ENCODE peak calls at places on chromosome 1, in ten cellular contexts. N is CD8-positive, alpha-beta T cell; U is transverse colon; Z is left lung; H is colonic mucosa; J is pancreas; G is kidney; M is adrenal gland; D is stomach; W is breast epithelium. R is an unnamed sample.

GRCh38 chr1:47555841-47556616 is 118.2 kb downstream of the FOXD2 start:
- DNase-seq in M (no peak), G (no peak), Z (no peak), U (no peak), J (no peak), H (no peak), D (no peak), N (no peak), W (no peak), R (no peak)

GRCh38 chr1:53362851-53363642 is 35.2 kb upstream of the LRP8 start:
- DNase-seq in Z (no peak), H (peak; percentile 14), D (peak; percentile 8), J (no peak), N (no peak), M (no peak), U (no peak), W (peak; percentile 37), G (peak; percentile 37), R (no peak)

GRCh38 chr1:148263128-148263905 is 111.2 kb upstream of the NBPF11 start:
- DNase-seq in D (peak; percentile 55), N (peak; percentile 62), Z (peak; percentile 85), G (peak; percentile 85), J (peak; percentile 20), H (peak; percentile 64), W (peak; percentile 73), M (peak; percentile 55), U (peak; percentile 80), R (peak; percentile 99)

GRCh38 chr1:235127774-235128452 is 724 bp downstream of the TOMM20 start:
- DNase-seq in M (no peak), N (peak; percentile 21), W (no peak), D (no peak), H (no peak), U (no peak), J (no peak), G (no peak), Z (no peak), R (no peak)

GRCh38 chr1:212692774-212693644 is 6.6 kb downstream of the BATF3 start:
- DNase-seq in U (no peak), G (no peak), D (no peak), W (no peak), H (no peak), Z (no peak), N (no peak), J (no peak), M (no peak), R (no peak)

GRCh38 chr1:94863297-94863911 is 43.2 kb downstream of the SLC44A3 start:
- DNase-seq in N (no peak), M (no peak), Z (no peak), H (no peak), W (no peak), G (no peak), U (no peak), D (no peak), J (no peak), R (no peak)

GRCh38 chr1:230316864-230317745 is 109.0 kb downstream of the PGBD5 start:
- DNase-seq in H (no peak), G (peak; percentile 15), U (no peak), D (no peak), M (peak; percentile 9), Z (peak; percentile 49), W (peak; percentile 37), N (no peak), J (no peak), R (no peak)

GRCh38 chr1:246907472-246907871 is 24.3 kb downstream of the AHCTF1 start:
- DNase-seq in Z (no peak), M (no peak), N (no peak), H (peak; percentile 29), U (peak; percentile 20), G (no peak), W (no peak), D (no peak), J (no peak), R (no peak)

GRCh38 chr1:186089938-186090337 is 285.1 kb downstream of the TPR start:
- DNase-seq in W (no peak), H (no peak), U (no peak), N (no peak), M (no peak), J (no peak), Z (no peak), D (no peak), G (no peak), R (no peak)

GRCh38 chr1:186094170-186094569 is 280.9 kb downstream of the TPR start:
- DNase-seq in G (no peak), J (no peak), Z (no peak), M (no peak), H (no peak), D (no peak), W (no peak), U (no peak), N (no peak), R (no peak)

GRCh38 chr1:186091222-186091720 is 283.8 kb downstream of the TPR start:
- DNase-seq in Z (no peak), J (no peak), D (no peak), G (no peak), N (no peak), M (no peak), U (no peak), W (no peak), H (no peak), R (no peak)

DNA sequence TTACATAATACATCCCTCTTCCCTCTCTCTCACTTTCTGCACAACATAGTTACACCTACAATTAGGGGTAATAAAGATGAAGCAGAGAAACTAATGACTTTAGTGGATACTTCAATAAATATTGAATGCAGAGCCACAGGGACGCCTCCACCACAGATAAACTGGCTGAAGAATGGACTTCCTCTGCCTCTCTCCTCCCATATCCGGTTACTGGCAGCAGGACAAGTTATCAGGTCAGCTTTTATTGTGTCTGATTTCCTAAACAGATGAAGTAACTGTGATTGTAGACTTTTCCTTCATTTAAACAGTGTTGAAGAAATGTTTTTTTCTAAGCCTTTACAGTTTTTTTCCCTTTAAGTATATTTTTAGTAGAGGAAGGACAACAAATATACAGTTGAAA is 281.6 kb downstream of the TPR start:
- DNase-seq in H (peak; percentile 23), G (no peak), N (no peak), M (peak; percentile 22), W (no peak), D (no peak), J (no peak), Z (no peak), U (no peak), R (no peak)
- H3K27ac ChIP-seq in H (no peak overlapping the region), G (no peak overlapping the region), N (no peak overlapping the region), M (no peak overlapping the region), W (no peak overlapping the region), D (no peak overlapping the region), J (no peak overlapping the region), Z (peak overlapping the region; percentile 49), U (no peak overlapping the region), R (no peak overlapping the region)

GRCh38 chr1:177334276-177334675 is 163.5 kb downstream of the BRINP2 start:
- DNase-seq in Z (no peak), H (no peak), N (no peak), J (no peak), U (no peak), G (no peak), D (no peak), M (no peak), W (no peak), R (no peak)
- H3K27ac ChIP-seq in Z (no peak overlapping the region), H (no peak overlapping the region), N (no peak overlapping the region), J (no peak overlapping the region), U (no peak overlapping the region), G (no peak overlapping the region), D (no peak overlapping the region), M (no peak overlapping the region), W (no peak overlapping the region), R (no peak overlapping the region)

GRCh38 chr1:225748479-225748878 is 29.1 kb upstream of the SRP9 start:
- DNase-seq in W (no peak), Z (no peak), M (no peak), N (no peak), D (no peak), U (no peak), J (no peak), H (no peak), G (no peak), R (no peak)

GRCh38 chr1:225749706-225750105 is 27.9 kb upstream of the SRP9 start:
- DNase-seq in D (no peak), H (no peak), U (no peak), Z (no peak), W (no peak), J (no peak), G (no peak), N (no peak), M (no peak), R (no peak)

GRCh38 chr1:225752245-225752644 is 25.4 kb upstream of the SRP9 start:
- DNase-seq in H (no peak), G (no peak), D (no peak), J (no peak), U (no peak), Z (no peak), W (no peak), N (no peak), M (no peak), R (no peak)

GRCh38 chr1:225750420-225750819 is 27.2 kb upstream of the SRP9 start:
- DNase-seq in W (no peak), U (no peak), N (no peak), J (no peak), D (no peak), G (no peak), M (no peak), Z (no peak), H (no peak), R (no peak)

GRCh38 chr1:225750865-225751824 is 26.5 kb upstream of the SRP9 start:
- DNase-seq in Z (no peak), G (no peak), N (no peak), U (no peak), D (no peak), W (no peak), H (no peak), J (no peak), M (no peak), R (no peak)
- H3K27ac ChIP-seq in Z (no peak overlapping the region), G (no peak overlapping the region), N (no peak overlapping the region), U (no peak overlapping the region), D (no peak overlapping the region), W (no peak overlapping the region), H (no peak overlapping the region), J (no peak overlapping the region), M (no peak overlapping the region), R (no peak overlapping the region)

GRCh38 chr1:210446479-210446878 is 117.8 kb downstream of the HHAT start:
- DNase-seq in J (no peak), N (peak; percentile 87), M (peak; percentile 61), G (no peak), D (no peak), W (no peak), U (no peak), H (no peak), Z (no peak), R (no peak)

GRCh38 chr1:210445485-210445884 is 116.8 kb downstream of the HHAT start:
- DNase-seq in W (no peak), N (no peak), H (no peak), G (no peak), M (no peak), D (no peak), J (no peak), U (no peak), Z (no peak), R (no peak)

GRCh38 chr1:210445931-210446330 is 117.2 kb downstream of the HHAT start:
- DNase-seq in G (no peak), W (no peak), M (no peak), U (no peak), D (no peak), H (no peak), N (no peak), J (no peak), Z (no peak), R (no peak)

GRCh38 chr1:210447456-210448057 is 118.9 kb downstream of the HHAT start:
- DNase-seq in D (no peak), U (no peak), H (no peak), N (no peak), W (no peak), M (no peak), J (no peak), G (no peak), Z (no peak), R (no peak)

GRCh38 chr1:210448293-210448892 is 119.7 kb downstream of the HHAT start:
- DNase-seq in G (no peak), M (no peak), D (no peak), H (no peak), U (no peak), Z (no peak), W (no peak), J (no peak), N (no peak), R (peak; percentile 22)
- H3K27ac ChIP-seq in G (no peak overlapping the region), M (no peak overlapping the region), D (no peak overlapping the region), H (no peak overlapping the region), U (no peak overlapping the region), Z (no peak overlapping the region), W (no peak overlapping the region), J (no peak overlapping the region), N (no peak overlapping the region), R (no peak overlapping the region)

R was measured in Panc1.